ENCODE peak calls at places on chromosomes 5 and 9, in four cellular contexts. Y, A, L and C are unnamed samples.

GRCh38 chr5:14715481-14715880 is 51.0 kb downstream of the OTULIN start:
- DNase-seq in Y (peak), A (no peak), L (no peak), C (no peak)

GRCh38 chr9:107750741-107751521 is 261.4 kb upstream of the KLF4 start:
- DNase-seq in Y (peak), A (no peak), L (no peak), C (no peak)

GRCh38 chr5:134086943-134087305 is 27.6 kb upstream of the TCF7 start:
- DNase-seq in Y (no peak), A (no peak), L (peak), C (no peak)

GRCh38 chr9:105146677-105147076 is 97.8 kb upstream of the SLC44A1 start:
- DNase-seq in Y (no peak), A (no peak), L (no peak), C (no peak)

GRCh38 chr5:136065588-136065987 is 36.8 kb downstream of the TGFBI start:
- DNase-seq in Y (no peak), A (no peak), L (no peak), C (no peak)

GRCh38 chr5:151174612-151175101 is 17.1 kb upstream of the ANXA6 start:
- DNase-seq in Y (no peak), A (no peak), L (peak), C (peak)

GRCh38 chr5:65535529-65535987 is 27.4 kb downstream of the CENPK start:
- DNase-seq in Y (peak), A (no peak), L (no peak), C (no peak)

GRCh38 chr5:6791031-6791577 is 77.9 kb downstream of the TENT4A start:
- DNase-seq in Y (no peak), A (no peak), L (no peak), C (no peak)

GRCh38 chr9:87714819-87715218 is 11.1 kb upstream of the CTSL start:
- DNase-seq in Y (peak), A (no peak), L (no peak), C (no peak)

GRCh38 chr5:151192626-151193025 is 31.3 kb downstream of the CCDC69 start:
- DNase-seq in Y (no peak), A (no peak), L (no peak), C (no peak)

GRCh38 chr5:102221949-102222348 is 74.1 kb downstream of the SLCO4C1 start:
- DNase-seq in Y (no peak), A (no peak), L (no peak), C (no peak)

GRCh38 chr5:72234265-72234700 is 85.8 kb downstream of the MRPS27 start:
- DNase-seq in Y (peak), A (no peak), L (no peak), C (peak)

GRCh38 chr5:172561151-172561550 is 79.9 kb upstream of the NEURL1B start:
- DNase-seq in Y (peak), A (no peak), L (no peak), C (no peak)

GRCh38 chr9:93674580-93675335 is 98.4 kb downstream of the PHF2 start:
- DNase-seq in Y (no peak), A (peak), L (peak), C (no peak)

GRCh38 chr9:98873535-98874432 is 66.3 kb downstream of the GALNT12 start:
- DNase-seq in Y (no peak), A (no peak), L (no peak), C (no peak)

GRCh38 chr9:108933231-108933630 is 693 bp downstream of the ELP1 start:
- DNase-seq in Y (peak), A (no peak), L (no peak), C (no peak)

GRCh38 chr5:100904259-100904822 is 1.3 kb upstream of the ST8SIA4 start:
- DNase-seq in Y (no peak), A (no peak), L (peak), C (peak)

DNA sequence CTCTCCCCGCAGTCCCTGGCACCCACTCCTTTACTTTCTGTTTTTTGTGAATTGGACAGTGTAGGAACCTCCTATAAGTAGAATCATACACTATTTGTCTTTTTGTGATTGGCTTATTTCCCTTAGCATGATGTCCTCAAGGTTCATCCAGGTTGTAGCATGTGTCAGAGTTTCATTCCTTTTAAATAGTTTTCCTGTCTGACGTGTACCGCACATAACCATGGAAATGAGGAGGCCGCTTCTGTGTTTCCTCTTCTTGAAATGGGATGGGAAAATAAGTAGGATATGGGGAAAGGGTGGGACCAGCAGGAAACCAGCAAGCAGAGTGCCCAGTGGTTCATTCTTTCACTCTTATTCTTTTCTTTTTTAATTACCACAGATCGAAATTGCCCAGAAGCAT is 72.6 kb upstream of the ENTREP1 start:
- DNase-seq in Y (no peak), A (no peak), L (no peak), C (no peak)
- H3K4me2 ChIP-seq in Y (no peak), A (no peak), L (no peak), C (no peak)

GRCh38 chr9:37415011-37415719 is 7.3 kb upstream of the GRHPR start:
- DNase-seq in Y (peak), A (peak), L (peak), C (peak)
- H3K18ac ChIP-seq in Y (no peak), A (peak), L (peak), C (no peak)

GRCh38 chr9:15158019-15158418 is 149.0 kb downstream of the TTC39B start:
- DNase-seq in Y (no peak), A (no peak), L (no peak), C (no peak)
- H3K56ac ChIP-seq in Y (no peak), A (no peak), L (no peak), C (no peak)

GRCh38 chr9:78015242-78015641 is 16.4 kb downstream of the GNAQ start:
- DNase-seq in Y (no peak), A (no peak), L (no peak), C (no peak)
- H3K4me2 ChIP-seq in Y (no peak), A (no peak), L (no peak), C (no peak)

GRCh38 chr9:80775515-80775914 is 913.8 kb downstream of the TLE1 start:
- DNase-seq in Y (peak), A (no peak), L (no peak), C (peak)
- H3K18ac ChIP-seq in Y (no peak), A (no peak), L (no peak), C (no peak)

GRCh38 chr5:127812570-127812969 is 109.4 kb downstream of the CCDC192 start:
- DNase-seq in Y (no peak), A (no peak), L (no peak), C (no peak)
- H3K56ac ChIP-seq in Y (no peak), A (no peak), L (no peak), C (no peak)

GRCh38 chr5:88863523-88863922 is 19.5 kb downstream of the MEF2C start:
- DNase-seq in Y (no peak), A (no peak), L (no peak), C (no peak)

GRCh38 chr5:88861213-88861612 is 21.8 kb downstream of the MEF2C start:
- DNase-seq in Y (no peak), A (no peak), L (no peak), C (no peak)

GRCh38 chr5:88858392-88858791 is 24.6 kb downstream of the MEF2C start:
- DNase-seq in Y (no peak), A (no peak), L (no peak), C (no peak)

GRCh38 chr5:88860501-88860900 is 22.5 kb downstream of the MEF2C start:
- DNase-seq in Y (peak), A (no peak), L (no peak), C (no peak)

GRCh38 chr5:88862547-88863175 is 20.3 kb downstream of the MEF2C start:
- DNase-seq in Y (no peak), A (no peak), L (no peak), C (no peak)
- H3K4me2 ChIP-seq in Y (no peak), A (no peak), L (no peak), C (no peak)

DNA sequence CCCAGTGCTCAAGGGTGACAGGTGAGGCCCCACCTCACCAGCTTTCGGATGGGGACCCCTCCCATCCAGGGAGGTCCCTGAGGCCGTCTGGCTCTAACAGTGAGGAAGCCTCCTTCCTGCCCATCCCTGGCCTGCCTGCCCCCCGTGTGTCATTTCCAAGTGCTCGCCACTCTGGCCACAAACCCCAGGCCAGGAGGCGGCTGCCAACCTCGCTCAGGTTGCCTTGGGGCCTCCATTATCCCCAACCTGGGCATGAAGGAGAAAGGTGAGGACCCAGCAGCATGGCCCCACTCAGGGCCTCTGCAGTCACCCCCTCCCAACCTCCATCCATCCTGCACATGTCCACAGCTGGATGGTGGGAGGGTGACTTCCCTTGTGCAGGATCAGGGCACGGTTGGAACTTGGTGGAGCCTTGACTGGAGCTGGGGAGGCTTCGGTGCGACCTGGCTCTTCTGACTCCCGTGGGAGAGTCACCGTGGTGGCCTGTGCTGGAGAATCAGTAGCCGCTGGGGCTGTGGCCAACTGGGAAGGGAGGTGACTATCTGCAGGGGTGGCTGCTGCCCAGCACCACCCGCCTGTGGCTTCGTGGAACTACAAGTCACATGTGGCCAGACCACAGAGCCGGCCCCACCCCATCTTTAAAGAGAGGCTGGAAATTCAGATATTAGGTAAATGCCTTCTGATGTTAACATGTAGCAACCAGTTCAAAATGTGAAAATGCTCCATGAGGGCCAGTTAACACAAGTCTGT is 37.5 kb upstream of the GFPT2 start:
- DNase-seq in Y (no peak), A (no peak), L (no peak), C (no peak)
- H3K18ac ChIP-seq in Y (no peak), A (peak), L (no peak), C (no peak)

DNA sequence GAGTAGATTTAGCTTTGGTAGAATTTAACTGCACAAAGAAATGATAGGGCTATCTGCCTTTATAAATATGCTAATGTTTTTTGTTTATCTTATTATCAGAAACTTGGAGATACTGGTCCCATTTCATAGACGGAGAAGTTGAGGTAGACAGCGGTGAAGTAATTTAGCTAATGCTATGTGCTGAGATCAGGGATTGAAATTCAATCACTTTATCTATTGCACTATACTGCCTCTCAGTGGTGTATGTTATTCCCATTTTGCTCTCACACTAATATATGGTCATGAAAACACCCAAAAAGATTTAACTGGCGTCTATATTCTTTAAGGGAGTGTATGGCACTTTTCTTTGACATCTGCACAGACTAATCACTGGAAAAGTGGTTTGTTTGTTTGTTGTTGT is 725.9 kb upstream of the WWC1 start:
- DNase-seq in Y (peak), A (no peak), L (no peak), C (peak)
- H3K56ac ChIP-seq in Y (no peak), A (no peak), L (no peak), C (no peak)